ENCODE peak calls at places on chromosomes 2 and 18, in ten cellular contexts. One of them, this sample, is unnamed.

GRCh38 chr2:12712871-12713270 is 3.9 kb upstream of the TRIB2 start:
- DNase-seq in right lobe of liver: no peak
- DNase-seq in transverse colon: no peak
- DNase-seq in thoracic aorta: no peak
- DNase-seq in cardiac fibroblast: peak
- DNase-seq in astrocyte of the cerebellum: no peak
- DNase-seq in kidney epithelial cell: no peak
- DNase-seq in fibroblast of mammary gland: no peak
- DNase-seq in WERI-Rb-1: no peak
- DNase-seq in fibroblast of the aortic adventitia: no peak
- DNase-seq in this sample: no peak

GRCh38 chr2:195545811-195546210 is 111.2 kb upstream of the SLC39A10 start:
- DNase-seq in kidney epithelial cell: no peak
- DNase-seq in transverse colon: no peak
- DNase-seq in astrocyte of the cerebellum: no peak
- DNase-seq in cardiac fibroblast: no peak
- DNase-seq in fibroblast of the aortic adventitia: no peak
- DNase-seq in thoracic aorta: no peak
- DNase-seq in WERI-Rb-1: no peak
- DNase-seq in fibroblast of mammary gland: no peak
- DNase-seq in right lobe of liver: no peak
- DNase-seq in this sample: no peak

GRCh38 chr2:200453853-200454524 is 55.9 kb downstream of the KCTD18 start:
- DNase-seq in fibroblast of mammary gland: no peak
- DNase-seq in kidney epithelial cell: no peak
- DNase-seq in transverse colon: no peak
- DNase-seq in cardiac fibroblast: no peak
- DNase-seq in thoracic aorta: no peak
- DNase-seq in WERI-Rb-1: no peak
- DNase-seq in fibroblast of the aortic adventitia: no peak
- DNase-seq in right lobe of liver: no peak
- DNase-seq in astrocyte of the cerebellum: no peak
- DNase-seq in this sample: no peak

GRCh38 chr2:88967844-88968243 is 276.4 kb downstream of the RPIA start:
- DNase-seq in right lobe of liver: no peak
- DNase-seq in cardiac fibroblast: no peak
- DNase-seq in astrocyte of the cerebellum: no peak
- DNase-seq in transverse colon: no peak
- DNase-seq in fibroblast of the aortic adventitia: peak
- DNase-seq in thoracic aorta: no peak
- DNase-seq in kidney epithelial cell: no peak
- DNase-seq in WERI-Rb-1: no peak
- DNase-seq in fibroblast of mammary gland: no peak
- DNase-seq in this sample: no peak

GRCh38 chr2:157150747-157151146 is 106.8 kb upstream of the GALNT5 start:
- DNase-seq in fibroblast of mammary gland: no peak
- DNase-seq in WERI-Rb-1: no peak
- DNase-seq in thoracic aorta: no peak
- DNase-seq in transverse colon: no peak
- DNase-seq in cardiac fibroblast: peak
- DNase-seq in right lobe of liver: no peak
- DNase-seq in astrocyte of the cerebellum: no peak
- DNase-seq in fibroblast of the aortic adventitia: peak
- DNase-seq in kidney epithelial cell: peak
- DNase-seq in this sample: peak

GRCh38 chr2:217954051-217954450 is 48.7 kb downstream of the TNS1 start:
- DNase-seq in transverse colon: no peak
- DNase-seq in cardiac fibroblast: no peak
- DNase-seq in right lobe of liver: peak
- DNase-seq in WERI-Rb-1: no peak
- DNase-seq in fibroblast of mammary gland: no peak
- DNase-seq in fibroblast of the aortic adventitia: no peak
- DNase-seq in astrocyte of the cerebellum: no peak
- DNase-seq in kidney epithelial cell: no peak
- DNase-seq in thoracic aorta: no peak
- DNase-seq in this sample: no peak

GRCh38 chr2:30321466-30321865 is 90.1 kb downstream of the LBH start:
- DNase-seq in transverse colon: no peak
- DNase-seq in cardiac fibroblast: peak
- DNase-seq in astrocyte of the cerebellum: no peak
- DNase-seq in fibroblast of the aortic adventitia: peak
- DNase-seq in right lobe of liver: no peak
- DNase-seq in thoracic aorta: no peak
- DNase-seq in WERI-Rb-1: no peak
- DNase-seq in kidney epithelial cell: no peak
- DNase-seq in fibroblast of mammary gland: peak
- DNase-seq in this sample: no peak

GRCh38 chr2:219126555-219126954 is 34.1 kb downstream of the NHEJ1 start:
- DNase-seq in fibroblast of mammary gland: no peak
- DNase-seq in kidney epithelial cell: no peak
- DNase-seq in transverse colon: peak
- DNase-seq in thoracic aorta: no peak
- DNase-seq in astrocyte of the cerebellum: no peak
- DNase-seq in cardiac fibroblast: no peak
- DNase-seq in WERI-Rb-1: no peak
- DNase-seq in right lobe of liver: no peak
- DNase-seq in fibroblast of the aortic adventitia: no peak
- DNase-seq in this sample: peak

GRCh38 chr2:37287966-37288365 is 36.7 kb downstream of the PRKD3 start:
- DNase-seq in thoracic aorta: no peak
- DNase-seq in fibroblast of mammary gland: no peak
- DNase-seq in WERI-Rb-1: no peak
- DNase-seq in kidney epithelial cell: no peak
- DNase-seq in cardiac fibroblast: no peak
- DNase-seq in astrocyte of the cerebellum: no peak
- DNase-seq in right lobe of liver: no peak
- DNase-seq in fibroblast of the aortic adventitia: no peak
- DNase-seq in transverse colon: no peak
- DNase-seq in this sample: no peak

GRCh38 chr2:191954446-191954845 is 107.6 kb upstream of the CAVIN2 start:
- DNase-seq in fibroblast of the aortic adventitia: no peak
- DNase-seq in cardiac fibroblast: no peak
- DNase-seq in WERI-Rb-1: no peak
- DNase-seq in thoracic aorta: no peak
- DNase-seq in astrocyte of the cerebellum: no peak
- DNase-seq in transverse colon: no peak
- DNase-seq in fibroblast of mammary gland: peak
- DNase-seq in kidney epithelial cell: no peak
- DNase-seq in right lobe of liver: no peak
- DNase-seq in this sample: no peak

GRCh38 chr2:10407432-10407831 is 40.7 kb downstream of the ODC1 start:
- DNase-seq in cardiac fibroblast: no peak
- DNase-seq in WERI-Rb-1: no peak
- DNase-seq in transverse colon: no peak
- DNase-seq in right lobe of liver: no peak
- DNase-seq in thoracic aorta: no peak
- DNase-seq in kidney epithelial cell: no peak
- DNase-seq in astrocyte of the cerebellum: no peak
- DNase-seq in fibroblast of mammary gland: no peak
- DNase-seq in fibroblast of the aortic adventitia: no peak
- DNase-seq in this sample: no peak

GRCh38 chr2:215171151-215171550 is 32.7 kb upstream of the ABCA12 start:
- DNase-seq in right lobe of liver: no peak
- DNase-seq in WERI-Rb-1: no peak
- DNase-seq in transverse colon: no peak
- DNase-seq in fibroblast of mammary gland: no peak
- DNase-seq in kidney epithelial cell: no peak
- DNase-seq in thoracic aorta: no peak
- DNase-seq in cardiac fibroblast: peak
- DNase-seq in fibroblast of the aortic adventitia: peak
- DNase-seq in astrocyte of the cerebellum: peak
- DNase-seq in this sample: no peak

GRCh38 chr18:44080054-44080453 is 600.6 kb upstream of the SETBP1 start:
- DNase-seq in astrocyte of the cerebellum: no peak
- DNase-seq in kidney epithelial cell: no peak
- DNase-seq in fibroblast of mammary gland: no peak
- DNase-seq in right lobe of liver: no peak
- DNase-seq in cardiac fibroblast: peak
- DNase-seq in transverse colon: no peak
- DNase-seq in WERI-Rb-1: no peak
- DNase-seq in thoracic aorta: no peak
- DNase-seq in fibroblast of the aortic adventitia: peak
- DNase-seq in this sample: no peak

GRCh38 chr2:10993001-10993481 is 81.3 kb downstream of the KCNF1 start:
- DNase-seq in WERI-Rb-1: no peak
- DNase-seq in fibroblast of mammary gland: no peak
- DNase-seq in fibroblast of the aortic adventitia: no peak
- DNase-seq in kidney epithelial cell: peak
- DNase-seq in thoracic aorta: no peak
- DNase-seq in transverse colon: peak
- DNase-seq in cardiac fibroblast: no peak
- DNase-seq in astrocyte of the cerebellum: no peak
- DNase-seq in right lobe of liver: no peak
- DNase-seq in this sample: peak

DNA sequence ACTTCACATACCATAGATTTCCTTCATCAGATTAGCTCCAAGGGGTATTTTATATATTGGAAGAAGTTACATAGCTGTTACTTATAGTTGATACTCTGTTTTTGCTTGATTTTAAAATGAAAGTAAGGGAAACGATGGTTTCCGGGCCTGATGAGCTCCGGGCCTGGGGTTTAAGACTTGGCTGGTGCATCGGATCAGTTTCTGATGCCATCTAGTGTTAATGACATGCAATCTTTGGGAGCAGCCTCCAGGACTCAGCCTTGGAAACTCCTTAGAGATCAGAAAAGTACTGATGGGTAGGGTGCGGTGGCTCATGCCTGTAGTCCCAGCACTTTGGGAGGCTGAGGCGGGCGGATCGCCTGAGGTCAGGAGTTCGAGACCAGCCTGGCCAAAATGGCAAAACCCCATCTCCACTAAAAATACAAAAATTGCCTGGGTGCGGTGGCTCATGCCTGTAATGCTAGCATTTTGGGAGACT is 47.1 kb upstream of the CNOT11 start:
- DNase-seq in WERI-Rb-1: peak
- DNase-seq in fibroblast of the aortic adventitia: peak
- DNase-seq in fibroblast of mammary gland: peak
- DNase-seq in astrocyte of the cerebellum: peak
- DNase-seq in cardiac fibroblast: peak
- DNase-seq in right lobe of liver: no peak
- DNase-seq in thoracic aorta: no peak
- DNase-seq in kidney epithelial cell: peak
- DNase-seq in transverse colon: peak
- DNase-seq in this sample: peak
- TF ChIP-seq CTCF in WERI-Rb-1: peak
- TF ChIP-seq CTCF in fibroblast of the aortic adventitia: peak
- TF ChIP-seq CTCF in fibroblast of mammary gland: peak
- TF ChIP-seq CTCF in astrocyte of the cerebellum: peak
- TF ChIP-seq CTCF in cardiac fibroblast: peak
- TF ChIP-seq CTCF in right lobe of liver: peak
- TF ChIP-seq CTCF in thoracic aorta: peak
- TF ChIP-seq CTCF in kidney epithelial cell: peak
- TF ChIP-seq CTCF in transverse colon: peak
- TF ChIP-seq CTCF in this sample: peak

GRCh38 chr2:197131558-197131855 is 179.1 kb downstream of the ANKRD44 start:
- DNase-seq in fibroblast of mammary gland: no peak
- DNase-seq in fibroblast of the aortic adventitia: no peak
- DNase-seq in kidney epithelial cell: no peak
- DNase-seq in right lobe of liver: no peak
- DNase-seq in transverse colon: peak
- DNase-seq in cardiac fibroblast: no peak
- DNase-seq in thoracic aorta: no peak
- DNase-seq in WERI-Rb-1: no peak
- DNase-seq in astrocyte of the cerebellum: no peak
- DNase-seq in this sample: no peak
- H3K4me3 ChIP-seq in fibroblast of mammary gland: no peak
- H3K4me3 ChIP-seq in fibroblast of the aortic adventitia: no peak
- H3K4me3 ChIP-seq in kidney epithelial cell: no peak
- H3K4me3 ChIP-seq in right lobe of liver: no peak
- H3K4me3 ChIP-seq in transverse colon: no peak
- H3K4me3 ChIP-seq in cardiac fibroblast: no peak
- H3K4me3 ChIP-seq in thoracic aorta: no peak
- H3K4me3 ChIP-seq in WERI-Rb-1: no peak
- H3K4me3 ChIP-seq in astrocyte of the cerebellum: no peak
- H3K4me3 ChIP-seq in this sample: no peak

GRCh38 chr2:135037831-135038230 is 9.4 kb downstream of the MAP3K19 start:
- DNase-seq in right lobe of liver: no peak
- DNase-seq in WERI-Rb-1: no peak
- DNase-seq in fibroblast of mammary gland: no peak
- DNase-seq in kidney epithelial cell: no peak
- DNase-seq in thoracic aorta: no peak
- DNase-seq in transverse colon: no peak
- DNase-seq in fibroblast of the aortic adventitia: no peak
- DNase-seq in cardiac fibroblast: no peak
- DNase-seq in astrocyte of the cerebellum: no peak
- DNase-seq in this sample: no peak

GRCh38 chr2:135047295-135047694 is at the start of gene MAP3K19:
- DNase-seq in fibroblast of mammary gland: no peak
- DNase-seq in right lobe of liver: no peak
- DNase-seq in fibroblast of the aortic adventitia: no peak
- DNase-seq in WERI-Rb-1: peak
- DNase-seq in thoracic aorta: no peak
- DNase-seq in cardiac fibroblast: no peak
- DNase-seq in transverse colon: no peak
- DNase-seq in kidney epithelial cell: no peak
- DNase-seq in astrocyte of the cerebellum: no peak
- DNase-seq in this sample: no peak

GRCh38 chr2:135048122-135048521 is 875 bp upstream of the MAP3K19 start:
- DNase-seq in kidney epithelial cell: no peak
- DNase-seq in right lobe of liver: no peak
- DNase-seq in fibroblast of mammary gland: no peak
- DNase-seq in thoracic aorta: no peak
- DNase-seq in cardiac fibroblast: no peak
- DNase-seq in WERI-Rb-1: no peak
- DNase-seq in fibroblast of the aortic adventitia: no peak
- DNase-seq in astrocyte of the cerebellum: no peak
- DNase-seq in transverse colon: no peak
- DNase-seq in this sample: no peak

GRCh38 chr2:135043345-135043744 is 3.9 kb downstream of the MAP3K19 start:
- DNase-seq in right lobe of liver: no peak
- DNase-seq in fibroblast of the aortic adventitia: no peak
- DNase-seq in WERI-Rb-1: no peak
- DNase-seq in astrocyte of the cerebellum: no peak
- DNase-seq in thoracic aorta: no peak
- DNase-seq in fibroblast of mammary gland: no peak
- DNase-seq in cardiac fibroblast: no peak
- DNase-seq in kidney epithelial cell: no peak
- DNase-seq in transverse colon: no peak
- DNase-seq in this sample: no peak
- TF ChIP-seq CTCF in right lobe of liver: peak
- TF ChIP-seq CTCF in fibroblast of the aortic adventitia: peak
- TF ChIP-seq CTCF in WERI-Rb-1: peak
- TF ChIP-seq CTCF in astrocyte of the cerebellum: peak
- TF ChIP-seq CTCF in thoracic aorta: peak
- TF ChIP-seq CTCF in fibroblast of mammary gland: peak
- TF ChIP-seq CTCF in cardiac fibroblast: peak
- TF ChIP-seq CTCF in kidney epithelial cell: peak
- TF ChIP-seq CTCF in transverse colon: peak
- TF ChIP-seq CTCF in this sample: peak

GRCh38 chr18:80097201-80097600 is 11.9 kb upstream of the ADNP2 start:
- DNase-seq in fibroblast of mammary gland: no peak
- DNase-seq in astrocyte of the cerebellum: no peak
- DNase-seq in kidney epithelial cell: no peak
- DNase-seq in thoracic aorta: no peak
- DNase-seq in cardiac fibroblast: no peak
- DNase-seq in transverse colon: no peak
- DNase-seq in WERI-Rb-1: no peak
- DNase-seq in fibroblast of the aortic adventitia: no peak
- DNase-seq in right lobe of liver: no peak
- DNase-seq in this sample: no peak

GRCh38 chr18:80096032-80096565 is 13.0 kb upstream of the ADNP2 start:
- DNase-seq in WERI-Rb-1: no peak
- DNase-seq in kidney epithelial cell: no peak
- DNase-seq in thoracic aorta: no peak
- DNase-seq in cardiac fibroblast: no peak
- DNase-seq in right lobe of liver: no peak
- DNase-seq in fibroblast of the aortic adventitia: no peak
- DNase-seq in astrocyte of the cerebellum: no peak
- DNase-seq in fibroblast of mammary gland: no peak
- DNase-seq in transverse colon: no peak
- DNase-seq in this sample: no peak

GRCh38 chr18:80095414-80095813 is 13.6 kb upstream of the ADNP2 start:
- DNase-seq in astrocyte of the cerebellum: no peak
- DNase-seq in cardiac fibroblast: no peak
- DNase-seq in WERI-Rb-1: no peak
- DNase-seq in fibroblast of mammary gland: no peak
- DNase-seq in kidney epithelial cell: no peak
- DNase-seq in right lobe of liver: no peak
- DNase-seq in thoracic aorta: no peak
- DNase-seq in transverse colon: no peak
- DNase-seq in fibroblast of the aortic adventitia: no peak
- DNase-seq in this sample: no peak
- H3K4me3 ChIP-seq in astrocyte of the cerebellum: no peak
- H3K4me3 ChIP-seq in cardiac fibroblast: no peak
- H3K4me3 ChIP-seq in WERI-Rb-1: no peak
- H3K4me3 ChIP-seq in fibroblast of mammary gland: no peak
- H3K4me3 ChIP-seq in kidney epithelial cell: no peak
- H3K4me3 ChIP-seq in right lobe of liver: no peak
- H3K4me3 ChIP-seq in thoracic aorta: no peak
- H3K4me3 ChIP-seq in transverse colon: no peak
- H3K4me3 ChIP-seq in fibroblast of the aortic adventitia: no peak
- H3K4me3 ChIP-seq in this sample: no peak

This sample was measured in epithelial cell of proximal tubule.